ENCODE peak calls at places on chromosomes 3 and 15, in seven cellular contexts. B is activated naive CD4-positive, alpha-beta T cell treated with anti-CD3 and anti-CD28 coated beads, Interleukin-2, amount 50 U/mL, for 72 hours; J is GM13976; D is AG09309; T is effector memory CD8-positive, alpha-beta T cell; X is effector CD4-positive, alpha-beta T cell; L is AG09319. A is an unnamed sample.

GRCh38 chr15:41827290-41827879 is 507 bp upstream of the JMJD7 start:
- DNase-seq in X (peak), B (no peak), L (no peak), T (peak), J (no peak), D (no peak), A (no peak)

GRCh38 chr3:186090884-186091283 is 18.0 kb downstream of the ETV5 start:
- DNase-seq in X (no peak), J (no peak), T (no peak), B (no peak), D (no peak), L (no peak), A (no peak)

GRCh38 chr15:23750776-23751175 is 63.7 kb upstream of the NDN start:
- DNase-seq in T (no peak), J (no peak), X (no peak), B (no peak), L (no peak), D (no peak), A (no peak)

GRCh38 chr15:39028069-39028468 is 463.5 kb upstream of the RASGRP1 start:
- DNase-seq in B (no peak), X (no peak), D (no peak), J (no peak), L (no peak), T (no peak), A (no peak)

GRCh38 chr3:58994746-58995330 is 55.0 kb downstream of the CFAP20DC start:
- DNase-seq in L (peak), D (peak), X (peak), B (no peak), J (peak), T (no peak), A (peak)

GRCh38 chr15:52651868-52652267 is 27.3 kb downstream of the ATOSA start:
- DNase-seq in T (peak), D (peak), J (no peak), X (peak), B (no peak), L (peak), A (peak)

GRCh38 chr3:36864180-36865053 is 80.4 kb downstream of the TRANK1 start:
- DNase-seq in J (no peak), T (no peak), X (no peak), B (no peak), L (no peak), D (no peak), A (no peak)

GRCh38 chr3:134314588-134315285 is 59.5 kb downstream of the AMOTL2 start:
- DNase-seq in T (no peak), J (no peak), D (no peak), X (no peak), L (no peak), B (no peak), A (no peak)

A was measured in naive thymus-derived CD8-positive, alpha-beta T cell.